ENCODE peak calls at places on chromosomes 7 and 10, in five cellular contexts. One of them, this sample, is unnamed.

GRCh38 chr10:79490400-79491081 is 21.8 kb upstream of the EIF5AL1 start:
- DNase-seq in K562: peak
- DNase-seq in GM12892: no peak
- DNase-seq in H1: no peak
- DNase-seq in HepG2: no peak
- DNase-seq in this sample: no peak

GRCh38 chr7:69864822-69865221 is 266.5 kb downstream of the AUTS2 start:
- DNase-seq in K562: no peak
- DNase-seq in GM12892: no peak
- DNase-seq in H1: no peak
- DNase-seq in HepG2: no peak
- DNase-seq in this sample: no peak

GRCh38 chr7:143380264-143380645 is 890 bp upstream of the ZYX start:
- DNase-seq in K562: peak
- DNase-seq in GM12892: peak
- DNase-seq in H1: peak
- DNase-seq in HepG2: peak
- DNase-seq in this sample: peak

GRCh38 chr7:20597339-20597738 is 18.1 kb upstream of the ABCB5 start:
- DNase-seq in K562: no peak
- DNase-seq in GM12892: no peak
- DNase-seq in H1: no peak
- DNase-seq in HepG2: no peak
- DNase-seq in this sample: no peak

GRCh38 chr7:8923164-8923806 is 489.9 kb downstream of the NXPH1 start:
- DNase-seq in K562: no peak
- DNase-seq in GM12892: no peak
- DNase-seq in H1: no peak
- DNase-seq in HepG2: no peak
- DNase-seq in this sample: no peak

GRCh38 chr10:89853796-89854195 is 152.4 kb downstream of the KIF20B start:
- DNase-seq in K562: peak
- DNase-seq in GM12892: no peak
- DNase-seq in H1: peak
- DNase-seq in HepG2: peak
- DNase-seq in this sample: no peak

GRCh38 chr10:7260412-7260900 is 150.4 kb downstream of the SFMBT2 start:
- DNase-seq in K562: peak
- DNase-seq in GM12892: peak
- DNase-seq in H1: no peak
- DNase-seq in HepG2: peak
- DNase-seq in this sample: peak

GRCh38 chr7:66303454-66304160 is 98.5 kb downstream of the TPST1 start:
- DNase-seq in K562: no peak
- DNase-seq in GM12892: no peak
- DNase-seq in H1: no peak
- DNase-seq in HepG2: no peak
- DNase-seq in this sample: no peak

GRCh38 chr7:41093141-41093540 is 609.7 kb downstream of the INHBA start:
- DNase-seq in K562: no peak
- DNase-seq in GM12892: no peak
- DNase-seq in H1: no peak
- DNase-seq in HepG2: no peak
- DNase-seq in this sample: no peak

GRCh38 chr10:104791471-104791870 is 150.4 kb downstream of the SORCS3 start:
- DNase-seq in K562: no peak
- DNase-seq in GM12892: no peak
- DNase-seq in H1: no peak
- DNase-seq in HepG2: no peak
- DNase-seq in this sample: no peak

GRCh38 chr10:114869500-114869899 is 47.9 kb downstream of the FHIP2A start:
- DNase-seq in K562: no peak
- DNase-seq in GM12892: no peak
- DNase-seq in H1: no peak
- DNase-seq in HepG2: no peak
- DNase-seq in this sample: no peak

GRCh38 chr7:150966002-150966401 is 12.1 kb downstream of the KCNH2 start:
- DNase-seq in K562: no peak
- DNase-seq in GM12892: no peak
- DNase-seq in H1: no peak
- DNase-seq in HepG2: peak
- DNase-seq in this sample: no peak

GRCh38 chr7:1388021-1388704 is 71.1 kb downstream of the MICALL2 start:
- DNase-seq in K562: no peak
- DNase-seq in GM12892: no peak
- DNase-seq in H1: no peak
- DNase-seq in HepG2: no peak
- DNase-seq in this sample: no peak

GRCh38 chr7:147436718-147437117 is 1153.8 kb upstream of the C7orf33 start:
- DNase-seq in K562: no peak
- DNase-seq in GM12892: no peak
- DNase-seq in H1: no peak
- DNase-seq in HepG2: no peak
- DNase-seq in this sample: no peak

GRCh38 chr10:114388275-114388674 is 16.0 kb downstream of the AFAP1L2 start:
- DNase-seq in K562: no peak
- DNase-seq in GM12892: no peak
- DNase-seq in H1: no peak
- DNase-seq in HepG2: no peak
- DNase-seq in this sample: peak

GRCh38 chr7:102872460-102872859 is 40.3 kb upstream of the LRRC17 start:
- DNase-seq in K562: no peak
- DNase-seq in GM12892: no peak
- DNase-seq in H1: no peak
- DNase-seq in HepG2: no peak
- DNase-seq in this sample: no peak

GRCh38 chr7:35025391-35025870 is 11.9 kb downstream of the DPY19L1 start:
- DNase-seq in K562: no peak
- DNase-seq in GM12892: no peak
- DNase-seq in H1: no peak
- DNase-seq in HepG2: no peak
- DNase-seq in this sample: no peak

GRCh38 chr7:16668049-16668858 is 22.3 kb downstream of the BZW2 start:
- DNase-seq in K562: no peak
- DNase-seq in GM12892: no peak
- DNase-seq in H1: no peak
- DNase-seq in HepG2: peak
- DNase-seq in this sample: no peak

GRCh38 chr7:157337316-157338149 is 729 bp downstream of the DNAJB6 start:
- DNase-seq in K562: peak
- DNase-seq in GM12892: peak
- DNase-seq in H1: no peak
- DNase-seq in HepG2: peak
- DNase-seq in this sample: peak

GRCh38 chr7:51467384-51468017 is 150.9 kb upstream of the COBL start:
- DNase-seq in K562: no peak
- DNase-seq in GM12892: no peak
- DNase-seq in H1: no peak
- DNase-seq in HepG2: no peak
- DNase-seq in this sample: no peak

GRCh38 chr10:96556003-96556402 is 30.8 kb downstream of the TM9SF3 start:
- DNase-seq in K562: no peak
- DNase-seq in GM12892: no peak
- DNase-seq in H1: no peak
- DNase-seq in HepG2: peak
- DNase-seq in this sample: no peak

GRCh38 chr7:114823290-114823689 is 98.6 kb upstream of the MDFIC start:
- DNase-seq in K562: no peak
- DNase-seq in GM12892: no peak
- DNase-seq in H1: no peak
- DNase-seq in HepG2: no peak
- DNase-seq in this sample: no peak

GRCh38 chr10:47099445-47099844 is 188.2 kb downstream of the PTPN20 start:
- DNase-seq in K562: no peak
- DNase-seq in GM12892: no peak
- DNase-seq in H1: no peak
- DNase-seq in HepG2: no peak
- DNase-seq in this sample: no peak

GRCh38 chr7:140609646-140610045 is 31.0 kb downstream of the DENND2A start:
- DNase-seq in K562: no peak
- DNase-seq in GM12892: no peak
- DNase-seq in H1: no peak
- DNase-seq in HepG2: no peak
- DNase-seq in this sample: no peak

GRCh38 chr10:29541826-29542225 is 92.9 kb downstream of the SVIL start:
- DNase-seq in K562: no peak
- DNase-seq in GM12892: no peak
- DNase-seq in H1: no peak
- DNase-seq in HepG2: no peak
- DNase-seq in this sample: no peak

GRCh38 chr10:103416436-103417147 is 20.2 kb downstream of the PDCD11 start:
- DNase-seq in K562: no peak
- DNase-seq in GM12892: no peak
- DNase-seq in H1: no peak
- DNase-seq in HepG2: peak
- DNase-seq in this sample: no peak

GRCh38 chr7:52843436-52843835 is 192.0 kb upstream of the POM121L12 start:
- DNase-seq in K562: no peak
- DNase-seq in GM12892: no peak
- DNase-seq in H1: no peak
- DNase-seq in HepG2: no peak
- DNase-seq in this sample: no peak

GRCh38 chr7:90582164-90582563 is 14.0 kb upstream of the CDK14 start:
- DNase-seq in K562: no peak
- DNase-seq in GM12892: no peak
- DNase-seq in H1: no peak
- DNase-seq in HepG2: no peak
- DNase-seq in this sample: no peak

GRCh38 chr10:117334075-117334474 is 41.2 kb downstream of the PDZD8 start:
- DNase-seq in K562: no peak
- DNase-seq in GM12892: no peak
- DNase-seq in H1: no peak
- DNase-seq in HepG2: no peak
- DNase-seq in this sample: no peak

GRCh38 chr7:142384508-142384922 is 126.7 kb upstream of the PRSS58 start:
- DNase-seq in K562: no peak
- DNase-seq in GM12892: no peak
- DNase-seq in H1: no peak
- DNase-seq in HepG2: no peak
- DNase-seq in this sample: no peak

GRCh38 chr7:75711634-75712494 is 26.9 kb downstream of the HIP1 start:
- DNase-seq in K562: no peak
- DNase-seq in GM12892: no peak
- DNase-seq in H1: no peak
- DNase-seq in HepG2: no peak
- DNase-seq in this sample: no peak

GRCh38 chr10:13973742-13974141 is 357.0 kb downstream of the FRMD4A start:
- DNase-seq in K562: no peak
- DNase-seq in GM12892: no peak
- DNase-seq in H1: no peak
- DNase-seq in HepG2: no peak
- DNase-seq in this sample: no peak

GRCh38 chr10:5234106-5234877 is 37.7 kb downstream of the AKR1C4 start:
- DNase-seq in K562: no peak
- DNase-seq in GM12892: no peak
- DNase-seq in H1: no peak
- DNase-seq in HepG2: peak
- DNase-seq in this sample: no peak
- TF ChIP-seq TAF1 in K562: no peak
- TF ChIP-seq TAF1 in GM12892: no peak
- TF ChIP-seq TAF1 in H1: no peak
- TF ChIP-seq TAF1 in HepG2: no peak
- TF ChIP-seq TAF1 in this sample: no peak

GRCh38 chr10:16586358-16587138 is 64.9 kb upstream of the C1QL3 start:
- DNase-seq in K562: no peak
- DNase-seq in GM12892: no peak
- DNase-seq in H1: no peak
- DNase-seq in HepG2: no peak
- DNase-seq in this sample: no peak
- TF ChIP-seq TAF1 in K562: no peak
- TF ChIP-seq TAF1 in GM12892: no peak
- TF ChIP-seq TAF1 in H1: no peak
- TF ChIP-seq TAF1 in HepG2: no peak
- TF ChIP-seq TAF1 in this sample: no peak

DNA sequence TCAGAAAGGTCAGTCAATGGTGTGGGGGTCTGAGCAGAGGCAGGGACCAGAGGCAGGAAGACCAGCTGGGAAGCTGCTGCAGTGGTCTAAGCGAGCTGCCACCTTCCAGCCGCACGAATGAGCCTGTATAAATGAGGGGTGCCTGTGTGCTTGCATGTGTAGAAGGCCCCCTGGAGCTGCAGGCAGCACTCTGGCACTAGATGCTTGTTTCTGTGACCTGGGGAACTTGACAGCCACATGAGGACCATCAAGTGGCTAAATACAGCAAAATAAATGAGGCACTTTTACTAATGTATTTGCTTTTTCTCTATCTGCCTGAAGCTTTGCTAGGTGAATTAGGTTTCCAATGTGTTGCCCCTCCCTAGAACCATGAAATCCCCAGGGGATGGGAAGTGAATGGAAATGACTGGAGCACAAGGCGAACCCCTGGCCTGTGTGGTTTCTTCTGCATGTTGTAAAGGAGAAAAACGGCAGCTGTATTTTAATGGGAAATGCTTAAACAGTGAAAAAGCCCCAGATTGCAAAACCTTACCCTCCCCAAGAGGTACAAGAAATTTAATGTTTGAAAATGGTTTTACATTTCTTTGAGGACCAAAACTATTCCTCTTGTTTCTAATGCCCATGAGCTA is 57.7 kb downstream of the PYROXD2 start:
- DNase-seq in K562: no peak
- DNase-seq in GM12892: no peak
- DNase-seq in H1: no peak
- DNase-seq in HepG2: no peak
- DNase-seq in this sample: no peak
- TF ChIP-seq TAF1 in K562: no peak
- TF ChIP-seq TAF1 in GM12892: no peak
- TF ChIP-seq TAF1 in H1: no peak
- TF ChIP-seq TAF1 in HepG2: no peak
- TF ChIP-seq TAF1 in this sample: no peak

DNA sequence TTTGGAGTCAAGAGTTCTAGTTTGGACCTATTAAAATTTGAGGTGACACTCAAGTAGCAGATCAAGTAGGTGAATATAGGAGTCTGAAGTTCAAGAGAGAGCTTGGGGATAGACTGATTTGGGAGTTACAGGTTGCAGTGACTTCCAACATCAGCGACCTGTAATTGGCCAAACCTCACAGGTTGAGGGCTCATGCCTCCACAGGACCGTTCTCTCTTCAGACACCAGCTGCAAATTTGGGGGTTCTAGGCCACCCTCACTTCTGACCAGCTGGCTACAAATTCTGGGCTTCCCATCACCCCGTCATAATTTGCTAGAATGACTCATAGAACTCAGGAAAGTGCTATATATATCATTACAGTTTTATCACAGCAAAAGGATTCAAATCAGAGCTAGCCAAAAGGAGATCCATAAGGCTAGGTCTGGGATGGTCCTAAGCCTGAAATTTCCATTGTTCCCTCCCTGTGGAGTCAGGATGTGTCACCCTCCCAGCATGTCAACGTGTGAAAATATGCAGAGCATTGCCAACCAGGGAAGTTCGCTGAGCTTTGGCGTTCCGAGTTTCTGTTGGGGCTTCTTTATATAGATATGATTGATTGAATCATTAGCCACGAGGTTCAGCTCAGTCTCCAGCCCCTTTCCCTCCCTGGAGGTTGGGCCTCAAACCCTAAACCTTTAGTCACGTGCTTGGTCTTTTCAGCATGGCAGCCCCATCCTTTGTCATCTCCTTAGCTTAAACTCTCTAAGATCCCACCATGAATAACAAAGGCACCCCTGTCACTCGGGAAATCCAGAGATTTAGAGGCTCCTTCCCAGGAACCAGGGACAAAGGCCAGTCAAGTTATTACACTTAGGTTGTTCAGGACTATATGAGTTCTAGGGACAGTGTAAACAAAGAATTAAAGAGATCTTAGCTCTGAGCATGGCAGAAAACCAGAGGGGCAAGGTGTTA is 20.7 kb upstream of the ZNF212 start:
- DNase-seq in K562: no peak
- DNase-seq in GM12892: no peak
- DNase-seq in H1: no peak
- DNase-seq in HepG2: no peak
- DNase-seq in this sample: no peak
- TF ChIP-seq TAF1 in K562: no peak
- TF ChIP-seq TAF1 in GM12892: no peak
- TF ChIP-seq TAF1 in H1: no peak
- TF ChIP-seq TAF1 in HepG2: no peak
- TF ChIP-seq TAF1 in this sample: no peak

This sample was measured in GM12891.